ENCODE peak calls at places on chromosomes 3 and 15, in six cellular contexts. F is sciatic nerve; A is HuH-7.5; Z is OCI-LY7; X is stimulated activated CD8-positive, alpha-beta memory T cell treated with anti-CD3 and anti-CD28 coated beads, Interleukin-12 subunit alpha, Interleukin-12 subunit beta, amount 100 ng/mL, for 1 hour; Q is choroid plexus epithelial cell. R is an unnamed sample.

GRCh38 chr15:66071621-66072295 is 181.8 kb downstream of the MEGF11 start:
- DNase-seq in X (no peak), A (no peak), Q (no peak), Z (no peak), F (peak), R (peak)

GRCh38 chr3:126472277-126473006 is 3.2 kb downstream of the ZXDC start:
- DNase-seq in Q (peak), A (peak), F (peak), X (no peak), Z (peak), R (peak)

GRCh38 chr3:153142961-153143360 is 19.1 kb upstream of the RAP2B start:
- DNase-seq in Q (peak), F (no peak), Z (no peak), X (no peak), A (no peak), R (no peak)

GRCh38 chr15:68187559-68187958 is 17.6 kb downstream of the CALML4 start:
- DNase-seq in Z (peak), X (no peak), F (no peak), A (no peak), Q (peak), R (no peak)

GRCh38 chr15:58077427-58077826 is 11.9 kb upstream of the ALDH1A2 start:
- DNase-seq in Z (peak), A (no peak), Q (peak), X (no peak), F (no peak), R (no peak)

GRCh38 chr3:101141135-101141534 is 147.9 kb upstream of the ABI3BP start:
- DNase-seq in A (no peak), Z (no peak), F (no peak), Q (no peak), X (no peak), R (no peak)

GRCh38 chr3:57753016-57753415 is 3.1 kb upstream of the SLMAP start:
- DNase-seq in F (no peak), X (no peak), A (no peak), Q (no peak), Z (no peak), R (no peak)

GRCh38 chr3:194928183-194928736 is 242.6 kb downstream of the FAM43A start:
- DNase-seq in Z (no peak), F (no peak), Q (peak), A (no peak), X (no peak), R (no peak)

GRCh38 chr15:93459396-93459795 is 370.4 kb upstream of the RGMA start:
- DNase-seq in A (no peak), Q (no peak), X (no peak), F (no peak), Z (no peak), R (no peak)

GRCh38 chr15:26260517-26261133 is 397.5 kb upstream of the ATP10A start:
- DNase-seq in F (no peak), A (no peak), X (no peak), Z (peak), Q (peak), R (peak)

GRCh38 chr15:92797168-92798052 is 102.7 kb upstream of the CHD2 start:
- DNase-seq in A (peak), X (no peak), F (peak), Q (peak), Z (peak), R (peak)

GRCh38 chr15:70752142-70752754 is 11.1 kb downstream of the UACA start:
- DNase-seq in Z (no peak), X (no peak), F (no peak), A (no peak), Q (peak), R (no peak)

R was measured in Karpas-422.